ENCODE peak calls at places on chromosomes 2 and 18, in four cellular contexts. One of them, this sample, is unnamed.

GRCh38 chr18:29309352-29309751 is 1132.4 kb upstream of the CDH2 start:
- DNase-seq in cardiac fibroblast: no peak
- DNase-seq in HFFc6: no peak
- DNase-seq in tibial nerve: no peak
- DNase-seq in this sample: no peak

GRCh38 chr2:64202206-64202864 is 58.1 kb upstream of the PELI1 start:
- DNase-seq in tibial nerve: no peak
- DNase-seq in cardiac fibroblast: peak
- DNase-seq in HFFc6: peak
- DNase-seq in this sample: no peak

GRCh38 chr2:30421026-30421425 is 26.0 kb upstream of the LCLAT1 start:
- DNase-seq in HFFc6: no peak
- DNase-seq in cardiac fibroblast: no peak
- DNase-seq in tibial nerve: no peak
- DNase-seq in this sample: no peak

GRCh38 chr2:203998195-203998804 is 61.7 kb downstream of the ICOS start:
- DNase-seq in cardiac fibroblast: peak
- DNase-seq in HFFc6: no peak
- DNase-seq in tibial nerve: peak
- DNase-seq in this sample: no peak

GRCh38 chr18:56233595-56233994 is 404.8 kb downstream of the TXNL1 start:
- DNase-seq in cardiac fibroblast: peak
- DNase-seq in HFFc6: peak
- DNase-seq in tibial nerve: peak
- DNase-seq in this sample: peak

GRCh38 chr2:86042256-86043168 is 63.2 kb downstream of the POLR1A start:
- DNase-seq in cardiac fibroblast: no peak
- DNase-seq in HFFc6: no peak
- DNase-seq in tibial nerve: no peak
- DNase-seq in this sample: no peak

GRCh38 chr2:12577567-12577966 is 139.2 kb upstream of the TRIB2 start:
- DNase-seq in HFFc6: no peak
- DNase-seq in cardiac fibroblast: no peak
- DNase-seq in tibial nerve: no peak
- DNase-seq in this sample: no peak

GRCh38 chr2:64904405-64905329 is 84.5 kb upstream of the SLC1A4 start:
- DNase-seq in HFFc6: no peak
- DNase-seq in cardiac fibroblast: no peak
- DNase-seq in tibial nerve: peak
- DNase-seq in this sample: no peak

GRCh38 chr2:64405476-64406406 is 48.2 kb upstream of the LGALSL start:
- DNase-seq in tibial nerve: peak
- DNase-seq in HFFc6: peak
- DNase-seq in cardiac fibroblast: peak
- DNase-seq in this sample: peak

GRCh38 chr2:239819974-239820555 is 205.1 kb downstream of the NDUFA10 start:
- DNase-seq in tibial nerve: no peak
- DNase-seq in cardiac fibroblast: no peak
- DNase-seq in HFFc6: no peak
- DNase-seq in this sample: no peak

GRCh38 chr2:143903172-143903856 is 616.6 kb downstream of the ZEB2 start:
- DNase-seq in tibial nerve: no peak
- DNase-seq in HFFc6: no peak
- DNase-seq in cardiac fibroblast: no peak
- DNase-seq in this sample: no peak

GRCh38 chr2:26961603-26962184 is 8.7 kb upstream of the MAPRE3 start:
- DNase-seq in cardiac fibroblast: peak
- DNase-seq in HFFc6: peak
- DNase-seq in tibial nerve: peak
- DNase-seq in this sample: peak

GRCh38 chr2:160252278-160252887 is 52.3 kb upstream of the ITGB6 start:
- DNase-seq in tibial nerve: no peak
- DNase-seq in HFFc6: peak
- DNase-seq in cardiac fibroblast: peak
- DNase-seq in this sample: no peak

GRCh38 chr2:196242131-196242620 is 70.8 kb upstream of the STK17B start:
- DNase-seq in cardiac fibroblast: no peak
- DNase-seq in HFFc6: peak
- DNase-seq in tibial nerve: no peak
- DNase-seq in this sample: no peak

GRCh38 chr2:214484239-214484638 is 73.4 kb downstream of the VWC2L start:
- DNase-seq in tibial nerve: no peak
- DNase-seq in HFFc6: no peak
- DNase-seq in cardiac fibroblast: no peak
- DNase-seq in this sample: no peak

GRCh38 chr2:203808041-203808750 is 59.4 kb upstream of the CTLA4 start:
- DNase-seq in HFFc6: peak
- DNase-seq in cardiac fibroblast: peak
- DNase-seq in tibial nerve: no peak
- DNase-seq in this sample: peak

GRCh38 chr18:26190506-26190905 is 35.7 kb upstream of the TAF4B start:
- DNase-seq in tibial nerve: no peak
- DNase-seq in cardiac fibroblast: no peak
- DNase-seq in HFFc6: no peak
- DNase-seq in this sample: no peak

GRCh38 chr2:36013064-36013463 is 342.5 kb upstream of the CRIM1 start:
- DNase-seq in cardiac fibroblast: no peak
- DNase-seq in HFFc6: no peak
- DNase-seq in tibial nerve: no peak
- DNase-seq in this sample: no peak

GRCh38 chr2:218245214-218245613 is 15.6 kb upstream of the GPBAR1 start:
- DNase-seq in tibial nerve: no peak
- DNase-seq in HFFc6: no peak
- DNase-seq in cardiac fibroblast: no peak
- DNase-seq in this sample: no peak

GRCh38 chr2:14417586-14417985 is 214.9 kb upstream of the LRATD1 start:
- DNase-seq in HFFc6: no peak
- DNase-seq in tibial nerve: no peak
- DNase-seq in cardiac fibroblast: no peak
- DNase-seq in this sample: no peak

GRCh38 chr18:11689031-11689971 is at the start of gene GNAL:
- DNase-seq in HFFc6: peak
- DNase-seq in cardiac fibroblast: peak
- DNase-seq in tibial nerve: peak
- DNase-seq in this sample: peak

GRCh38 chr2:42117923-42118758 is 51.0 kb upstream of the EML4 start:
- DNase-seq in cardiac fibroblast: peak
- DNase-seq in HFFc6: peak
- DNase-seq in tibial nerve: no peak
- DNase-seq in this sample: no peak

GRCh38 chr18:79517322-79517721 is 121.6 kb downstream of the NFATC1 start:
- DNase-seq in tibial nerve: no peak
- DNase-seq in cardiac fibroblast: no peak
- DNase-seq in HFFc6: no peak
- DNase-seq in this sample: no peak

GRCh38 chr2:212318636-212319035 is 220.0 kb downstream of the ERBB4 start:
- DNase-seq in HFFc6: no peak
- DNase-seq in tibial nerve: no peak
- DNase-seq in cardiac fibroblast: no peak
- DNase-seq in this sample: no peak

GRCh38 chr2:187586091-187586632 is 31.9 kb upstream of the TFPI start:
- DNase-seq in HFFc6: no peak
- DNase-seq in cardiac fibroblast: peak
- DNase-seq in tibial nerve: no peak
- DNase-seq in this sample: no peak

GRCh38 chr18:78540636-78541400 is 438.8 kb upstream of the SALL3 start:
- DNase-seq in tibial nerve: no peak
- DNase-seq in HFFc6: no peak
- DNase-seq in cardiac fibroblast: no peak
- DNase-seq in this sample: no peak

GRCh38 chr2:29014811-29015414 is 33.8 kb downstream of the TOGARAM2 start:
- DNase-seq in cardiac fibroblast: peak
- DNase-seq in HFFc6: peak
- DNase-seq in tibial nerve: peak
- DNase-seq in this sample: no peak

GRCh38 chr2:158457826-158458616 is 1.3 kb downstream of the PKP4 start:
- DNase-seq in cardiac fibroblast: peak
- DNase-seq in tibial nerve: peak
- DNase-seq in HFFc6: peak
- DNase-seq in this sample: no peak

GRCh38 chr2:15557947-15558346 is 3.2 kb downstream of the NBAS start:
- DNase-seq in HFFc6: no peak
- DNase-seq in cardiac fibroblast: no peak
- DNase-seq in tibial nerve: no peak
- DNase-seq in this sample: no peak

GRCh38 chr2:46197672-46198071 is 99.5 kb upstream of the EPAS1 start:
- DNase-seq in tibial nerve: no peak
- DNase-seq in HFFc6: no peak
- DNase-seq in cardiac fibroblast: no peak
- DNase-seq in this sample: no peak

GRCh38 chr2:50674876-50675275 is 357.1 kb downstream of the NRXN1 start:
- DNase-seq in tibial nerve: no peak
- DNase-seq in cardiac fibroblast: no peak
- DNase-seq in HFFc6: no peak
- DNase-seq in this sample: no peak

GRCh38 chr18:21991081-21991534 is 178.3 kb upstream of the GATA6 start:
- DNase-seq in tibial nerve: no peak
- DNase-seq in HFFc6: no peak
- DNase-seq in cardiac fibroblast: no peak
- DNase-seq in this sample: no peak

DNA sequence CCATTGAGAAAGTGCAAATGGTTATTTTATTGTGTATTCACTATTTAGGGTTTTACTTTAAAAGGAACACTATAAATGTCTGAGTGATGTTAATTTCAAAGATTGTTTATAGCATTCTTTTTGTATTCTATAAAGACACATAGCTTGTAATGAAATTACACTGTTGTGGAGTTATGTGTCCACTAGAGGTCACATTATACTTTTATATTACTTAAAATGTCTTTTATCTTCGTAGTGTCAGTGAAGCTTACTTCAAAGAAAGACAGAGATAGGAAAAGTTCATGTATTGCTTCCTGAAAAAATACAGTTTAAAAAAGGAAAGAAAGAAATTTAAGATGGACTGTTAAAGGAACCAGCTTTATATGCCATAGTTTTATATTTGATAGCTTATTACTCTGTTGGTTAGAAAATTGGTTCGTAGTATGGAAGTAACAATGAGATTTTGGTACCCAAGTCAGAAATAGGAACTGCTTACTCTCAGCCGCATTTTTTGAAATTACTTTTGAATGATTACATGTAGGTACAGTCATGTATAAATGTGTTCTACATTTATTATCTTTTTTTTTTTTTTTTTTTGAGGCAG is 20.5 kb downstream of the APLF start:
- DNase-seq in HFFc6: peak
- DNase-seq in tibial nerve: no peak
- DNase-seq in cardiac fibroblast: peak
- DNase-seq in this sample: no peak
- TF ChIP-seq CTCF in HFFc6: peak
- TF ChIP-seq CTCF in tibial nerve: peak
- TF ChIP-seq CTCF in cardiac fibroblast: peak
- TF ChIP-seq CTCF in this sample: peak

GRCh38 chr2:182767578-182767977 is 51.5 kb downstream of the DNAJC10 start:
- DNase-seq in HFFc6: peak
- DNase-seq in cardiac fibroblast: peak
- DNase-seq in tibial nerve: no peak
- DNase-seq in this sample: no peak

GRCh38 chr2:182758379-182758778 is 42.3 kb downstream of the DNAJC10 start:
- DNase-seq in HFFc6: no peak
- DNase-seq in tibial nerve: no peak
- DNase-seq in cardiac fibroblast: no peak
- DNase-seq in this sample: no peak

GRCh38 chr2:182766626-182767025 is 50.6 kb downstream of the DNAJC10 start:
- DNase-seq in tibial nerve: no peak
- DNase-seq in cardiac fibroblast: no peak
- DNase-seq in HFFc6: no peak
- DNase-seq in this sample: no peak

GRCh38 chr2:182761903-182762302 is 45.8 kb downstream of the DNAJC10 start:
- DNase-seq in cardiac fibroblast: peak
- DNase-seq in tibial nerve: peak
- DNase-seq in HFFc6: no peak
- DNase-seq in this sample: peak

GRCh38 chr2:182763311-182763912 is 47.4 kb downstream of the DNAJC10 start:
- DNase-seq in HFFc6: peak
- DNase-seq in tibial nerve: no peak
- DNase-seq in cardiac fibroblast: peak
- DNase-seq in this sample: no peak
- TF ChIP-seq CTCF in HFFc6: peak
- TF ChIP-seq CTCF in tibial nerve: peak
- TF ChIP-seq CTCF in cardiac fibroblast: peak
- TF ChIP-seq CTCF in this sample: peak

DNA sequence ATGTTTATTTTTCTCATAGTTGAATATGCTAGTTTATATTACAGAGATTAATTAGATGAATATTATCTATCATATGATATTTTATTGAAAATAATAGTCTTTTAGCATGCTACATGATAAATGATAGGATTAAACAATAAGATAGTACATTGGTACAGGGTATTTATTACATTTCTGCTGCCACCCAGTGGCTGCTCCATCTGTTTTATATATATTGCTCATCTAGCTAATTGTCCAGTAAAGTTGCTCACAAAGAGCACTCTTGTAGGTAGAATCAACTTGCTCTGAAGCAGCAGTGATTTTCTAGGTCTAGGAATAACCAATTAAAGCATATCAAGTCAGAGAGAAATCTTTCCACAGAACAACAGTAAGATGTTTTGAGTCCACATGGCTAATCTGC is 183.3 kb downstream of the ASXL3 start:
- DNase-seq in HFFc6: no peak
- DNase-seq in tibial nerve: peak
- DNase-seq in cardiac fibroblast: peak
- DNase-seq in this sample: no peak
- TF ChIP-seq CTCF in HFFc6: peak
- TF ChIP-seq CTCF in tibial nerve: peak
- TF ChIP-seq CTCF in cardiac fibroblast: peak
- TF ChIP-seq CTCF in this sample: no peak

GRCh38 chr2:142142595-142142994 is 11.8 kb upstream of the LRP1B start:
- DNase-seq in cardiac fibroblast: no peak
- DNase-seq in HFFc6: no peak
- DNase-seq in tibial nerve: no peak
- DNase-seq in this sample: no peak

GRCh38 chr2:142144547-142144946 is 13.7 kb upstream of the LRP1B start:
- DNase-seq in tibial nerve: no peak
- DNase-seq in HFFc6: no peak
- DNase-seq in cardiac fibroblast: no peak
- DNase-seq in this sample: no peak

GRCh38 chr2:142139384-142139783 is 8.6 kb upstream of the LRP1B start:
- DNase-seq in HFFc6: no peak
- DNase-seq in cardiac fibroblast: no peak
- DNase-seq in tibial nerve: no peak
- DNase-seq in this sample: no peak

GRCh38 chr2:142136571-142136970 is 5.8 kb upstream of the LRP1B start:
- DNase-seq in tibial nerve: no peak
- DNase-seq in cardiac fibroblast: no peak
- DNase-seq in HFFc6: no peak
- DNase-seq in this sample: no peak

DNA sequence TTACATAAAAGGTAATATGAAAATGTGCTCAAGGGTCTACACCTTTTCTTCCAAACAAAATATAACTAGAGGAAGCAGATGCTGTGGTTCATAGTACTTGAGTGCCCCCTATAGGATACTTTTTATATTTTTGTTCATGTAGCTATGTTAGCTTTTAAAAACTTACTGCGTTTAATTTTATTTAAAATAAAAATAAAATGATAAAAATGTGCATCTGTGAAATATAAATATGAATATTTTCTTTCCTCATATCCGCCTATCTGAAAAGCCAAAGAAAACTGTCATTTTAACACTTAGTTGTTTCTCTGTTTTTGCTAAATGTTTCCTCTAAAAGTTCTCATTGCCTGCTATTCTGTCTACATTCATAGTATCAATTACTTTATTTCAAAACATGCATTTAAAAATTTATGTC is 9.6 kb upstream of the LRP1B start:
- DNase-seq in HFFc6: peak
- DNase-seq in tibial nerve: no peak
- DNase-seq in cardiac fibroblast: peak
- DNase-seq in this sample: no peak
- TF ChIP-seq CTCF in HFFc6: peak
- TF ChIP-seq CTCF in tibial nerve: peak
- TF ChIP-seq CTCF in cardiac fibroblast: peak
- TF ChIP-seq CTCF in this sample: peak